ENCODE peak calls at places on chromosomes 12 and 14, in four cellular contexts. S is upper lobe of left lung, V is stomach, T is transverse colon. G is an unnamed sample.
A peak's percentile ranks its signal among the peaks of the same experiment; 100 is the strongest.

GRCh38 chr12:27015730-27016076 is 1.5 kb upstream of the TM7SF3 start:
- DNase-seq in S (no peak), T (no peak), V (no peak), G (no peak)

GRCh38 chr12:78194448-78194847 is 363.8 kb downstream of the NAV3 start:
- DNase-seq in V (no peak), S (no peak), T (no peak), G (no peak)

GRCh38 chr14:45902241-45902640 is 649.2 kb upstream of the MIS18BP1 start:
- DNase-seq in V (no peak), T (no peak), S (no peak), G (no peak)

GRCh38 chr12:64181504-64182291 is 40.4 kb downstream of the KICS2 start:
- DNase-seq in V (peak; percentile 44), T (peak; percentile 51), S (no peak), G (peak; percentile 23)

GRCh38 chr14:49559979-49560768 is 26.0 kb downstream of the RPS29 start:
- DNase-seq in T (no peak), S (no peak), V (no peak), G (no peak)

GRCh38 chr12:117874842-117875434 is 93.9 kb downstream of the KSR2 start:
- DNase-seq in V (peak; percentile 74), T (peak; percentile 76), S (no peak), G (peak; percentile 66)

GRCh38 chr12:1281683-1282366 is 290.8 kb downstream of the ERC1 start:
- DNase-seq in T (no peak), V (no peak), S (no peak), G (no peak)

GRCh38 chr12:9383585-9383984 is 175.4 kb upstream of the PZP start:
- DNase-seq in T (no peak), S (no peak), V (no peak), G (no peak)

GRCh38 chr14:77325746-77326094 is 4.9 kb downstream of the GSTZ1 start:
- DNase-seq in T (no peak), V (no peak), S (no peak), G (no peak)

GRCh38 chr14:94028450-94028826 is 2.3 kb downstream of the OTUB2 start:
- DNase-seq in T (no peak), S (no peak), V (no peak), G (no peak)

GRCh38 chr14:64708148-64709004 is 4.2 kb downstream of the PLEKHG3 start:
- DNase-seq in S (peak; percentile 14), T (no peak), V (no peak), G (no peak)

GRCh38 chr12:4956968-4957367 is 47.3 kb downstream of the KCNA1 start:
- DNase-seq in V (no peak), T (no peak), S (no peak), G (no peak)

GRCh38 chr14:70730393-70730792 is 78.9 kb downstream of the MAP3K9 start:
- DNase-seq in V (no peak), S (peak; percentile 68), T (no peak), G (no peak)

GRCh38 chr14:52267501-52268190 is at the start of gene PTGDR:
- DNase-seq in V (peak; percentile 30), S (peak; percentile 85), T (peak; percentile 82), G (no peak)

GRCh38 chr14:101876539-101876938 is 87.8 kb upstream of the DYNC1H1 start:
- DNase-seq in T (peak; percentile 83), V (peak; percentile 56), S (no peak), G (peak; percentile 47)

GRCh38 chr12:33486058-33486457 is 46.4 kb upstream of the SYT10 start:
- DNase-seq in S (no peak), V (no peak), T (no peak), G (no peak)

GRCh38 chr12:93968928-93969327 is 179.4 kb upstream of the PLXNC1 start:
- DNase-seq in V (no peak), S (no peak), T (no peak), G (no peak)

GRCh38 chr12:49496417-49497360 is 42.1 kb upstream of the KCNH3 start:
- DNase-seq in V (no peak), T (no peak), S (no peak), G (no peak)

GRCh38 chr12:41418586-41418985 is 230.5 kb downstream of the PDZRN4 start:
- DNase-seq in V (no peak), S (no peak), T (no peak), G (no peak)

GRCh38 chr14:76805245-76805644 is 7.4 kb downstream of the ANGEL1 start:
- DNase-seq in V (no peak), S (no peak), T (no peak), G (no peak)

GRCh38 chr12:120972870-120973543 is 5.3 kb upstream of the HNF1A start:
- DNase-seq in V (no peak), S (no peak), T (no peak), G (no peak)

GRCh38 chr14:56659964-56660551 is 80.5 kb downstream of the TMEM260 start:
- DNase-seq in S (no peak), T (no peak), V (no peak), G (no peak)

GRCh38 chr12:78171082-78171481 is 340.4 kb downstream of the NAV3 start:
- DNase-seq in T (no peak), S (no peak), V (no peak), G (no peak)

GRCh38 chr14:64190974-64191502 is 103.1 kb downstream of the ESR2 start:
- DNase-seq in V (no peak), T (no peak), S (no peak), G (no peak)

GRCh38 chr12:28698541-28698940 is 450.5 kb upstream of the FAR2 start:
- DNase-seq in S (no peak), T (no peak), V (no peak), G (no peak)

GRCh38 chr12:69985656-69986055 is 160.6 kb downstream of the MYRFL start:
- DNase-seq in V (no peak), S (peak; percentile 20), T (peak; percentile 63), G (no peak)

GRCh38 chr12:76259660-76260389 is 88.4 kb downstream of the BBS10 start:
- DNase-seq in V (no peak), T (no peak), S (no peak), G (no peak)
- TF ChIP-seq EP300 in V (no peak), T (no peak), S (peak; percentile 75), G (peak; percentile 38)

DNA sequence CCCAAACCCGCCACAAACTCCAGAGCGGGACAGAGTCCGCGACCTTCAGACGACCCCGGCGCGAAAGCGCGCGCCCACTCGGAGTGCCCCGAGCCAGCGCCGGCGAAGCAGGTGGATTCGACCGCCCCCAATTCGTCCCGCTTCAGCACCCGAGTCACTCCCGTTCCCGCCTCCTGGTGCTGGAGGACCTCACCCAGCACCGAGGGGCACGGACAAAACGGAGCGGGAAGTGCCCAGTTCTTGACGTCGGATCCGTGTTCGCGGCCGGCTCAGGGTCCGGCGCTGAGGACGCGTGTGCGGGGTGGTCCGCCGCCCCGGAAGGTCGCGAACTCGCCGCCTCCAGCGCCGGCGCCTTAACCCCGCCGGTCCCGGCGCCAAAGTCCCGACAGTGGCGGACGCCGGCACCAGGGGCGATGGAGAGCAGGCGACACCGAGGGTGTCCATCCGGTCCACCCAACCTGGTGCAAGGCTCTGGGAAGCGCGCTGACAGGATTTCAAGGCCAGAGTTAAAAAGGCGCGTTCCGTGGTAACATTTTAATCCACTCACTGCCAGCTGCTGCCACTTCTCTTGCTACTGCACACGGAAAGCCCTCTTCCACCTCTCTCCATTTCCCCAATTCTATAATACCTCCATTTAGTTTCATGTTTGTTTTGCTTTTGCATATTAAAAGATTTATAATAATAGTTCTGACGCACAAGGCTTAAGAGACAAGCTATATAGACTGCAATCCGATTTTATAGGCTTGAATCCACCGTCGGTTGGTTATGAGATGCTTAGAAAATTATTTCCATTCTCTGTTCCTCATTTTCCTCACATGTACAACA is 240.0 kb upstream of the CPNE8 start:
- DNase-seq in T (peak; percentile 73), V (peak; percentile 30), S (peak; percentile 93), G (peak; percentile 30)
- H3K4me3 ChIP-seq in T (peak overlapping the region; percentile 63), V (peak overlapping the region; percentile 46), S (no peak overlapping the region), G (peak overlapping the region; percentile 64)

GRCh38 chr12:109261939-109262338 is 47.1 kb downstream of the FOXN4 start:
- DNase-seq in S (no peak), V (no peak), T (no peak), G (no peak)

GRCh38 chr12:109263439-109263838 is 45.6 kb downstream of the FOXN4 start:
- DNase-seq in V (no peak), S (no peak), T (no peak), G (no peak)

GRCh38 chr12:109266106-109266879 is 42.8 kb downstream of the FOXN4 start:
- DNase-seq in V (no peak), S (no peak), T (no peak), G (no peak)

GRCh38 chr12:109264943-109265650 is 44.0 kb downstream of the FOXN4 start:
- DNase-seq in T (no peak), S (no peak), V (no peak), G (no peak)

DNA sequence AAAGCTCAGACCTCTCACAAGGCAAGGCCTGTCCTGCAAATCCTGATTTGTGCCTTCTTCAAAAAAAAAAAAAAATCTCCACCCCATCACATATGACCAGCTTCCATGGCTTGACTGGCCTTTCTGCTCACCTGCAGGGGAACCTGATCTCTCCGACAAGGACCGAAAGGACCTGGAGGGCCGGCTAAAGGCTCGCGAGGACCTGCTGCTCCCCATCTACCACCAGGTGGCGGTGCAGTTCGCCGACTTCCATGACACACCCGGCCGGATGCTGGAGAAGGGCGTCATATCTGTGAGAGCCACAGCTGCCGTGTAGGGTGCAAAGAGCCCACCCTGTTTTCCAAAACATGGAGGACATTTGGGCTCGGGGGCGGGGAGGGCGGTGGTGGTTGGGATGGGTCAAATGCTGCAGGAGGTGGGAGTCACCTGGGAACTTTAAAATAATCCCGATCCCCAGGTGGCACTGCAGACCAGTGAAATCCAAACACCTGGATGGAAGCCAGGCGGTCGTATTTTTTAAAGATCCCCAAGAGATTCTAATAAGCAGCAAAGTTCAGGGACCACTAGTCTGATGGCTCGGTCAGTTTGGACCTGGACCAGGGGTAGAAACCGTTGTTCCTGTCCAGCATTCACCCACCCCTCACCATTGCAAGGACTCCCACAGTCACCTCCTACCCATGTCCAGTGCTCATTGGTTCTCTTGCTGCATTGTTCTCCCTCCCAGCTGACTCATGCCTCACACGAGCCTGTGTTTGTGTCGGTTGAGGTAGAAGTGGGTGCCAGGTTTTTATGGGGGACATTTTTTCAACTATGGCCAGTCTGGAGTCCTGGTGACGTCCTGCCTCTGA is 44.8 kb downstream of the FOXN4 start:
- DNase-seq in V (peak; percentile 82), S (peak; percentile 75), T (peak; percentile 82), G (peak; percentile 58)
- TF ChIP-seq CTCF in V (no peak), S (peak; percentile 27), T (peak; percentile 83), G (peak; percentile 67)

GRCh38 chr14:75259510-75259855 is 19.1 kb upstream of the FOS start:
- DNase-seq in T (no peak), S (no peak), V (no peak), G (no peak)
- TF ChIP-seq EP300 in T (peak; percentile 2), S (no peak), V (no peak), G (no peak)

G was measured in tibial nerve.